ENCODE peak calls at places on chromosomes 13 and 19, in ten cellular contexts. G is CD4-positive, alpha-beta T cell; L is kidney tubule cell; X is GF-D8; E is left ventricle myocardium inferior; C is posterior cingulate gyrus; D is NCI-H2171 treated with DMSO at 0.1 percent for 48 hours; V is stimulated activated CD4-positive, alpha-beta T cell treated with anti-CD3 and anti-CD28 coated beads, Interleukin-15, amount 100 ng/mL, for 1 hour; J is dermis blood vessel endothelial cell; F is Jurkat, Clone E6-1. Y is an unnamed sample.

GRCh38 chr13:73351730-73352129 is 292.9 kb downstream of the KLF5 start:
- DNase-seq in G (no peak), L (no peak), X (no peak), E (no peak), C (no peak), D (no peak), V (no peak), J (no peak), F (no peak), Y (no peak)

GRCh38 chr13:100334209-100334608 is 245.3 kb downstream of the PCCA start:
- DNase-seq in G (no peak), L (peak), X (no peak), E (no peak), C (no peak), D (peak), V (no peak), J (no peak), F (no peak), Y (no peak)

GRCh38 chr13:48551329-48551728 is 18.4 kb upstream of the RCBTB2 start:
- DNase-seq in G (no peak), L (no peak), X (no peak), E (no peak), C (no peak), D (no peak), V (no peak), J (no peak), F (no peak), Y (no peak)

GRCh38 chr13:112179995-112180394 is 113.0 kb downstream of the SOX1 start:
- DNase-seq in G (no peak), L (no peak), X (no peak), E (no peak), C (no peak), D (no peak), V (no peak), J (no peak), F (no peak), Y (no peak)

GRCh38 chr13:64441740-64442139 is 2788.4 kb downstream of the PCDH9 start:
- DNase-seq in G (no peak), L (no peak), X (no peak), E (no peak), C (no peak), D (no peak), V (no peak), J (no peak), F (no peak), Y (no peak)

GRCh38 chr13:26628706-26629105 is 71.2 kb downstream of the WASF3 start:
- DNase-seq in G (no peak), L (peak), X (no peak), E (no peak), C (no peak), D (no peak), V (no peak), J (peak), F (peak), Y (peak)

GRCh38 chr19:30780032-30780431 is 407.8 kb downstream of the ZNF536 start:
- DNase-seq in G (no peak), L (no peak), X (no peak), E (no peak), C (no peak), D (no peak), V (no peak), J (no peak), F (no peak), Y (no peak)

GRCh38 chr19:45470147-45471081 is 2.6 kb downstream of the FOSB start:
- DNase-seq in G (no peak), L (peak), X (no peak), E (no peak), C (no peak), D (no peak), V (peak), J (no peak), F (no peak), Y (peak)

GRCh38 chr19:46368116-46368515 is 21.2 kb downstream of the PPP5C start:
- DNase-seq in G (no peak), L (no peak), X (no peak), E (no peak), C (peak), D (peak), V (no peak), J (no peak), F (no peak), Y (no peak)

GRCh38 chr19:11422163-11423068 is 3.3 kb upstream of the RGL3 start:
- DNase-seq in G (peak), L (peak), X (no peak), E (peak), C (peak), D (no peak), V (peak), J (peak), F (peak), Y (peak)

GRCh38 chr13:84896128-84896527 is 903.1 kb downstream of the SLITRK6 start:
- DNase-seq in G (no peak), L (peak), X (no peak), E (no peak), C (no peak), D (peak), V (no peak), J (peak), F (peak), Y (peak)

GRCh38 chr13:90680826-90681225 is 666.7 kb upstream of the MIR17HG start:
- DNase-seq in G (no peak), L (no peak), X (no peak), E (no peak), C (no peak), D (no peak), V (no peak), J (no peak), F (no peak), Y (no peak)

GRCh38 chr19:40807147-40808020 is 8.4 kb downstream of the EGLN2 start:
- DNase-seq in G (no peak), L (peak), X (no peak), E (no peak), C (peak), D (no peak), V (no peak), J (peak), F (no peak), Y (no peak)

GRCh38 chr13:27967736-27968315 is 1.3 kb downstream of the CDX2 start:
- DNase-seq in G (no peak), L (no peak), X (no peak), E (no peak), C (no peak), D (no peak), V (no peak), J (no peak), F (no peak), Y (no peak)

GRCh38 chr13:47437411-47437810 is 540.6 kb upstream of the HTR2A start:
- DNase-seq in G (no peak), L (no peak), X (no peak), E (no peak), C (no peak), D (no peak), V (no peak), J (no peak), F (no peak), Y (no peak)

GRCh38 chr19:15841875-15842569 is 26.6 kb upstream of the OR10H1 start:
- DNase-seq in G (no peak), L (no peak), X (no peak), E (no peak), C (no peak), D (no peak), V (no peak), J (no peak), F (peak), Y (no peak)

GRCh38 chr13:61664821-61665705 is 249.4 kb upstream of the PCDH20 start:
- DNase-seq in G (no peak), L (peak), X (no peak), E (no peak), C (no peak), D (no peak), V (no peak), J (no peak), F (no peak), Y (no peak)

GRCh38 chr13:112119192-112120030 is 52.5 kb downstream of the SOX1 start:
- DNase-seq in G (no peak), L (no peak), X (no peak), E (no peak), C (no peak), D (no peak), V (no peak), J (no peak), F (no peak), Y (no peak)

GRCh38 chr19:29983568-29983967 is 41.5 kb downstream of the URI1 start:
- DNase-seq in G (no peak), L (no peak), X (no peak), E (no peak), C (no peak), D (peak), V (no peak), J (no peak), F (no peak), Y (no peak)

GRCh38 chr13:110108348-110109139 is 198.4 kb downstream of the COL4A1 start:
- DNase-seq in G (no peak), L (peak), X (peak), E (peak), C (peak), D (no peak), V (no peak), J (peak), F (no peak), Y (peak)

GRCh38 chr19:31975461-31975860 is 369.9 kb upstream of the ZNF507 start:
- DNase-seq in G (no peak), L (no peak), X (no peak), E (no peak), C (no peak), D (no peak), V (no peak), J (no peak), F (no peak), Y (no peak)

GRCh38 chr13:93715866-93716265 is 489.3 kb downstream of the GPC6 start:
- DNase-seq in G (no peak), L (no peak), X (no peak), E (no peak), C (no peak), D (no peak), V (no peak), J (no peak), F (no peak), Y (no peak)

GRCh38 chr19:19261350-19262189 is 11.5 kb downstream of the TM6SF2 start:
- DNase-seq in G (no peak), L (no peak), X (peak), E (no peak), C (no peak), D (no peak), V (no peak), J (no peak), F (no peak), Y (no peak)

GRCh38 chr19:40190891-40191835 is at the start of gene MAP3K10:
- DNase-seq in G (peak), L (peak), X (no peak), E (peak), C (peak), D (peak), V (peak), J (peak), F (peak), Y (peak)

GRCh38 chr19:1222394-1222793 is 15.4 kb downstream of the CBARP start:
- DNase-seq in G (no peak), L (no peak), X (no peak), E (no peak), C (no peak), D (no peak), V (no peak), J (no peak), F (no peak), Y (no peak)

GRCh38 chr13:45737571-45738002 is 35.5 kb downstream of the CBY2 start:
- DNase-seq in G (no peak), L (no peak), X (no peak), E (no peak), C (no peak), D (no peak), V (no peak), J (no peak), F (peak), Y (no peak)

GRCh38 chr13:40172149-40172591 is 494.3 kb downstream of the FOXO1 start:
- DNase-seq in G (no peak), L (no peak), X (no peak), E (no peak), C (no peak), D (peak), V (no peak), J (no peak), F (no peak), Y (peak)

GRCh38 chr13:41365636-41366035 is 54.6 kb downstream of the NAA16 start:
- DNase-seq in G (no peak), L (no peak), X (no peak), E (no peak), C (no peak), D (no peak), V (no peak), J (no peak), F (no peak), Y (no peak)

GRCh38 chr13:47426126-47426849 is 529.4 kb upstream of the HTR2A start:
- DNase-seq in G (no peak), L (peak), X (no peak), E (peak), C (no peak), D (no peak), V (no peak), J (no peak), F (no peak), Y (peak)

GRCh38 chr19:11496391-11497163 is 9.1 kb downstream of the ZNF653 start:
- DNase-seq in G (peak), L (peak), X (no peak), E (peak), C (no peak), D (peak), V (peak), J (peak), F (peak), Y (peak)

GRCh38 chr13:44842158-44842557 is 147.1 kb downstream of the NUFIP1 start:
- DNase-seq in G (no peak), L (peak), X (no peak), E (no peak), C (no peak), D (no peak), V (no peak), J (peak), F (no peak), Y (no peak)

GRCh38 chr13:75299913-75300862 is 181.8 kb downstream of the TBC1D4 start:
- DNase-seq in G (no peak), L (peak), X (no peak), E (no peak), C (no peak), D (no peak), V (no peak), J (no peak), F (no peak), Y (peak)

GRCh38 chr13:59745395-59745788 is 418.3 kb downstream of the DIAPH3 start:
- DNase-seq in G (no peak), L (peak), X (no peak), E (no peak), C (no peak), D (no peak), V (no peak), J (no peak), F (no peak), Y (peak)

GRCh38 chr19:7119582-7119981 is 50.1 kb downstream of the ZNF557 start:
- DNase-seq in G (no peak), L (no peak), X (no peak), E (no peak), C (no peak), D (no peak), V (no peak), J (no peak), F (no peak), Y (no peak)

GRCh38 chr13:90640976-90641375 is 706.5 kb upstream of the MIR17HG start:
- DNase-seq in G (no peak), L (peak), X (no peak), E (no peak), C (no peak), D (no peak), V (no peak), J (no peak), F (no peak), Y (peak)

GRCh38 chr19:37955986-37956385 is 49.0 kb downstream of the SIPA1L3 start:
- DNase-seq in G (no peak), L (no peak), X (no peak), E (no peak), C (no peak), D (no peak), V (no peak), J (peak), F (no peak), Y (no peak)

GRCh38 chr13:43583331-43583730 is 203.4 kb downstream of the ENOX1 start:
- DNase-seq in G (no peak), L (no peak), X (no peak), E (no peak), C (no peak), D (no peak), V (no peak), J (no peak), F (no peak), Y (no peak)

GRCh38 chr13:38662362-38662761 is 24.5 kb upstream of the FREM2 start:
- DNase-seq in G (no peak), L (peak), X (no peak), E (no peak), C (no peak), D (no peak), V (no peak), J (no peak), F (no peak), Y (peak)

GRCh38 chr19:3599776-3600183 is 6.9 kb downstream of the TBXA2R start:
- DNase-seq in G (no peak), L (no peak), X (no peak), E (no peak), C (no peak), D (no peak), V (no peak), J (peak), F (no peak), Y (no peak)